ENCODE peak calls at places on chromosomes 7 and 10, in five cellular contexts. X, A, Z, H and G are unnamed samples. For H3K4me1, the result is how much of the 10 kb centered on the place peaks cover.

GRCh38 chr7:135843214-135843613 is 94.6 kb upstream of the FAM180A start:
- DNase-seq in X (no peak), A (no peak), Z (no peak), H (no peak), G (no peak)

GRCh38 chr10:30705086-30705624 is 75.6 kb upstream of the LYZL2 start:
- DNase-seq in X (no peak), A (no peak), Z (no peak), H (no peak), G (no peak)

GRCh38 chr10:122113161-122113944 is 124.4 kb downstream of the TACC2 start:
- DNase-seq in X (no peak), A (peak), Z (peak), H (peak), G (no peak)

GRCh38 chr10:75137533-75138438 is 26.3 kb downstream of the SAMD8 start:
- DNase-seq in X (no peak), A (no peak), Z (no peak), H (no peak), G (peak)

GRCh38 chr7:94630855-94631254 is 25.1 kb downstream of the SGCE start:
- DNase-seq in X (no peak), A (no peak), Z (no peak), H (no peak), G (no peak)

GRCh38 chr10:49624629-49625028 is 10.8 kb downstream of the CHAT start:
- DNase-seq in X (no peak), A (no peak), Z (no peak), H (no peak), G (no peak)

GRCh38 chr10:110409488-110409887 is 88.2 kb upstream of the DUSP5 start:
- DNase-seq in X (no peak), A (no peak), Z (no peak), H (no peak), G (no peak)

GRCh38 chr10:26480909-26481703 is 43.0 kb downstream of the APBB1IP start:
- DNase-seq in X (no peak), A (no peak), Z (no peak), H (no peak), G (no peak)

GRCh38 chr7:137990251-137990901 is 11.5 kb downstream of the CREB3L2 start:
- DNase-seq in X (no peak), A (no peak), Z (no peak), H (no peak), G (no peak)

GRCh38 chr7:533266-533665 is 13.6 kb upstream of the PDGFA start:
- DNase-seq in X (no peak), A (no peak), Z (no peak), H (no peak), G (no peak)

GRCh38 chr7:6293202-6293601 is 20.8 kb upstream of the CYTH3 start:
- DNase-seq in X (no peak), A (no peak), Z (no peak), H (no peak), G (no peak)

GRCh38 chr10:98790817-98791216 is 344.1 kb upstream of the HPS1 start:
- DNase-seq in X (no peak), A (no peak), Z (no peak), H (no peak), G (no peak)

GRCh38 chr10:124049484-124049883 is 43.9 kb downstream of the CHST15 start:
- DNase-seq in X (no peak), A (no peak), Z (no peak), H (no peak), G (peak)

GRCh38 chr7:66664590-66665293 is 36.1 kb downstream of the KCTD7 start:
- DNase-seq in X (no peak), A (no peak), Z (no peak), H (no peak), G (no peak)

GRCh38 chr7:149624006-149624405 is 126.4 kb upstream of the ZNF746 start:
- DNase-seq in X (peak), A (peak), Z (no peak), H (peak), G (no peak)
- H3K4me1 ChIP-seq in X (under half), A (under half), Z (under half), H (under half), G (under half)

DNA sequence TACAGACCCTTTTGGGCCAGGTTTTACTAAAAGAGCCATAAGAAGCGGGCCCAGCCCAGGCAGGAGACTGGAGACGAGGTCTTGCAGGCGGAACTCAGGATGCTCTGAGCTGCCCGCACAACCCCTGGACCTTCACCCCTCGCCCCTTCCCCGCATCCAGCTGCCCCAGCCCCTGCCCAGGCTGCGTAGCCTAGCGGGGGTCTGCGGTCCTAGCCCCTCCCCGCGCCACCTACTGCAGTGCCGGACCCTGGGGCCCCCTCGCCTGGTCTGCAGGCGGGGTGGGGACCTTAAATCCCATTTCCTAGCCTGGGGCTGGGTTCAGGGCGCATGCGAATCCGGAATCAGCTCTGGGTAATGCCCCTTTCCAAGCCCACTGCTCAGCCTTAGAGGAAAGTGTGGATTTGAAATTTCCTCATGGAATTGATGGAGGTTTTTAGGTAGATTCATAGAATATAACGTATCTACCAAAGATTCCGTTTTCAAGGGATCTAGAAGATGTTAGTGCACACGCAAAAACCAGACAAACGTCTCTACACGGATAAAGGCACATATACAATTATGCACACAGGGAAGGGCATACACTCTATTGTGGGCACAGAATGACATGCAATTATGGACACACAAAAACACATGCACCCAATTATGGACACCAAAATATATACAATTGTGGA is 568 bp upstream of the HOXA3 start:
- DNase-seq in X (no peak), A (no peak), Z (no peak), H (no peak), G (no peak)
- H3K4me1 ChIP-seq in X (under half), A (under half), Z (under half), H (under half), G (under half)

GRCh38 chr7:23218196-23218595 is 28.4 kb upstream of the GPNMB start:
- DNase-seq in X (no peak), A (no peak), Z (no peak), H (no peak), G (no peak)
- H3K4me1 ChIP-seq in X (under half), A (under half), Z (under half), H (under half), G (under half)

DNA sequence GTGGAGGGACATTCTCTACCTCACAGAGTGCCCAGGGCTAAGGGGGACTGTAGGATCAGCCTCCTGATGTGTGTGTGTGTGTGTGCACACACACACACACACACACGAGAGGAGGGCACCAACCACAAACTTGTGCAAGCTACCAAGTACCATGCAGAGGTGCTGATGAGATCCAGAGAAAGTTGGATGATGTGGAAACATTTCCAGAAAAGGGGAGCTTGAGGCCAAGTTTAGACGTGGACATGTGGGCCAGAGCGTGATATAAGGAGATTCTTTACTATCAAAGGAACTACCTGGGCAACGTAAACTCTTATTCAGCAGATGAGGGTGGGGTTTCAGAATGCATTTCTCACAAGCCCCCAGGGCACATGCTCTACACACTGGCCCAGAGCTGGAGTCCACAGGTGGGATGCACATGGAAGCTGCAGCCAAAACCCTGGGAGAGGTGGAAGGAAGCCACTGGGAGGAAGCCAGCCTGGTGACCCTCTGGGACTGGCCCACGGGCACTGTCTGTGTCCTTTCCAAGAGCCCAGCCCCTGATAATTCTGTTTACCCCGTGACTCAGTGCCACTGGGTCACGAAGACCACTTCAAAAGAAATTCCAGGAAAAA is 53.5 kb downstream of the DLG5 start:
- DNase-seq in X (no peak), A (no peak), Z (no peak), H (no peak), G (no peak)
- H3K4me1 ChIP-seq in X (under half), A (under half), Z (under half), H (under half), G (under half)